ENCODE peak calls at places on chromosomes 4 and X, in ten cellular contexts. P is AG08396; S is SW480; B is DMS153; U is 8988T; A is CD4-positive, CD25-positive, alpha-beta regulatory T cell; X is right atrium auricular region; J is astrocyte; Z is fibroblast of the aortic adventitia; G is activated T-cell treated with anti-CD3 and anti-CD28 coated beads for 48 hours. M is an unnamed sample.

GRCh38 chr4:65918217-65918616 is 247.9 kb upstream of the EPHA5 start:
- DNase-seq in P (no peak), S (no peak), B (peak; percentile 23), U (no peak), A (no peak), X (no peak), J (peak; percentile 40), Z (peak; percentile 4), G (no peak), M (peak; percentile 29)

GRCh38 chr4:21898101-21898500 is 50.5 kb downstream of the KCNIP4 start:
- DNase-seq in P (no peak), S (no peak), B (no peak), U (no peak), A (no peak), X (no peak), J (no peak), Z (no peak), G (no peak), M (no peak)

GRCh38 chr4:8867624-8868320 is 3.9 kb downstream of the HMX1 start:
- DNase-seq in P (no peak), S (no peak), B (no peak), U (no peak), A (no peak), X (no peak), J (no peak), Z (no peak), G (no peak), M (no peak)

GRCh38 chrX:15343075-15343476 is 7.8 kb upstream of the PIGA start:
- DNase-seq in P (peak; percentile 16), S (no peak), B (no peak), U (no peak), A (no peak), X (no peak), J (no peak), Z (peak; percentile 85), G (no peak), M (no peak)

GRCh38 chr4:188372856-188373255 is 233.6 kb downstream of the TRIML1 start:
- DNase-seq in P (no peak), S (peak; percentile 68), B (no peak), U (no peak), A (no peak), X (no peak), J (peak; percentile 2), Z (no peak), G (no peak), M (no peak)

GRCh38 chr4:38621004-38621684 is 42.9 kb upstream of the KLF3 start:
- DNase-seq in P (peak; percentile 56), S (peak; percentile 31), B (peak; percentile 55), U (no peak), A (no peak), X (no peak), J (peak; percentile 63), Z (peak; percentile 94), G (no peak), M (peak; percentile 18)

GRCh38 chr4:109879081-109879480 is 31.2 kb downstream of the LRIT3 start:
- DNase-seq in P (no peak), S (no peak), B (no peak), U (no peak), A (no peak), X (no peak), J (no peak), Z (no peak), G (no peak), M (no peak)

GRCh38 chrX:56761167-56761566 is 32.1 kb downstream of the NBDY start:
- DNase-seq in P (peak; percentile 2), S (no peak), B (no peak), U (no peak), A (no peak), X (no peak), J (no peak), Z (no peak), G (no peak), M (no peak)

GRCh38 chrX:136896121-136896914 is 15.8 kb upstream of the RBMX start:
- DNase-seq in P (no peak), S (no peak), B (no peak), U (no peak), A (no peak), X (no peak), J (peak; percentile 31), Z (peak; percentile 86), G (no peak), M (no peak)

GRCh38 chr4:150342945-150343344 is 239.0 kb upstream of the MAB21L2 start:
- DNase-seq in P (no peak), S (no peak), B (no peak), U (no peak), A (no peak), X (no peak), J (no peak), Z (no peak), G (no peak), M (no peak)

GRCh38 chr4:23425570-23425969 is 464.3 kb downstream of the PPARGC1A start:
- DNase-seq in P (no peak), S (no peak), B (no peak), U (no peak), A (no peak), X (no peak), J (no peak), Z (no peak), G (no peak), M (no peak)

GRCh38 chr4:40842725-40843401 is 93.1 kb downstream of the NSUN7 start:
- DNase-seq in P (no peak), S (no peak), B (no peak), U (no peak), A (no peak), X (no peak), J (no peak), Z (no peak), G (no peak), M (no peak)

GRCh38 chr4:82367438-82368097 is 6.2 kb downstream of the HNRNPD start:
- DNase-seq in P (no peak), S (no peak), B (no peak), U (no peak), A (no peak), X (no peak), J (peak; percentile 9), Z (no peak), G (no peak), M (no peak)